ENCODE peak calls at places on chromosomes 7 and 10, in nine cellular contexts. One of them, this sample, is unnamed.

GRCh38 chr7:6160191-6160623 is 112.2 kb downstream of the CYTH3 start:
- DNase-seq in transverse colon: peak; percentile 44
- DNase-seq in CD8-positive, alpha-beta memory T cell: no peak
- DNase-seq in right lobe of liver: no peak
- DNase-seq in tibial nerve: peak; percentile 59
- DNase-seq in brain microvascular endothelial cell: peak; percentile 39
- DNase-seq in uterus: peak; percentile 76
- DNase-seq in mucosa of descending colon: no peak
- DNase-seq in astrocyte: peak; percentile 27
- DNase-seq in this sample: peak; percentile 14

GRCh38 chr7:108650487-108650886 is 80.8 kb downstream of the DNAJB9 start:
- DNase-seq in astrocyte: peak; percentile 8
- DNase-seq in uterus: no peak
- DNase-seq in CD8-positive, alpha-beta memory T cell: no peak
- DNase-seq in transverse colon: no peak
- DNase-seq in mucosa of descending colon: no peak
- DNase-seq in right lobe of liver: no peak
- DNase-seq in tibial nerve: no peak
- DNase-seq in brain microvascular endothelial cell: peak; percentile 9
- DNase-seq in this sample: no peak

GRCh38 chr7:54897891-54898290 is 120.9 kb upstream of the EGFR start:
- DNase-seq in transverse colon: no peak
- DNase-seq in tibial nerve: no peak
- DNase-seq in brain microvascular endothelial cell: peak; percentile 31
- DNase-seq in mucosa of descending colon: no peak
- DNase-seq in CD8-positive, alpha-beta memory T cell: no peak
- DNase-seq in uterus: no peak
- DNase-seq in right lobe of liver: no peak
- DNase-seq in astrocyte: no peak
- DNase-seq in this sample: no peak

GRCh38 chr7:75629042-75629441 is 109.7 kb downstream of the HIP1 start:
- DNase-seq in astrocyte: no peak
- DNase-seq in brain microvascular endothelial cell: no peak
- DNase-seq in uterus: no peak
- DNase-seq in CD8-positive, alpha-beta memory T cell: no peak
- DNase-seq in right lobe of liver: no peak
- DNase-seq in transverse colon: no peak
- DNase-seq in tibial nerve: no peak
- DNase-seq in mucosa of descending colon: no peak
- DNase-seq in this sample: no peak

GRCh38 chr7:156000601-156001396 is 188.5 kb upstream of the SHH start:
- DNase-seq in transverse colon: no peak
- DNase-seq in astrocyte: peak; percentile 1
- DNase-seq in uterus: no peak
- DNase-seq in CD8-positive, alpha-beta memory T cell: no peak
- DNase-seq in mucosa of descending colon: no peak
- DNase-seq in brain microvascular endothelial cell: no peak
- DNase-seq in tibial nerve: no peak
- DNase-seq in right lobe of liver: no peak
- DNase-seq in this sample: no peak

GRCh38 chr7:6649241-6649961 is 12.3 kb downstream of the ZNF316 start:
- DNase-seq in tibial nerve: no peak
- DNase-seq in CD8-positive, alpha-beta memory T cell: no peak
- DNase-seq in uterus: no peak
- DNase-seq in brain microvascular endothelial cell: no peak
- DNase-seq in astrocyte: no peak
- DNase-seq in right lobe of liver: no peak
- DNase-seq in mucosa of descending colon: peak; percentile 9
- DNase-seq in transverse colon: no peak
- DNase-seq in this sample: no peak

GRCh38 chr10:114458955-114459354 is 54.7 kb upstream of the AFAP1L2 start:
- DNase-seq in right lobe of liver: no peak
- DNase-seq in uterus: no peak
- DNase-seq in tibial nerve: no peak
- DNase-seq in astrocyte: no peak
- DNase-seq in brain microvascular endothelial cell: peak; percentile 8
- DNase-seq in mucosa of descending colon: peak; percentile 61
- DNase-seq in CD8-positive, alpha-beta memory T cell: no peak
- DNase-seq in transverse colon: peak; percentile 50
- DNase-seq in this sample: no peak

GRCh38 chr10:35563266-35563891 is 41.8 kb upstream of the GJD4 start:
- DNase-seq in brain microvascular endothelial cell: peak; percentile 35
- DNase-seq in right lobe of liver: peak; percentile 68
- DNase-seq in transverse colon: peak; percentile 60
- DNase-seq in CD8-positive, alpha-beta memory T cell: no peak
- DNase-seq in tibial nerve: no peak
- DNase-seq in mucosa of descending colon: peak; percentile 55
- DNase-seq in astrocyte: peak; percentile 49
- DNase-seq in uterus: peak; percentile 61
- DNase-seq in this sample: peak; percentile 30

GRCh38 chr7:116897661-116898060 is 35.3 kb downstream of the CAPZA2 start:
- DNase-seq in CD8-positive, alpha-beta memory T cell: no peak
- DNase-seq in astrocyte: peak; percentile 62
- DNase-seq in mucosa of descending colon: no peak
- DNase-seq in uterus: no peak
- DNase-seq in right lobe of liver: no peak
- DNase-seq in brain microvascular endothelial cell: no peak
- DNase-seq in tibial nerve: no peak
- DNase-seq in transverse colon: no peak
- DNase-seq in this sample: no peak

GRCh38 chr7:19663816-19664531 is 44.9 kb downstream of the POLR1F start:
- DNase-seq in tibial nerve: no peak
- DNase-seq in CD8-positive, alpha-beta memory T cell: no peak
- DNase-seq in right lobe of liver: no peak
- DNase-seq in mucosa of descending colon: no peak
- DNase-seq in astrocyte: no peak
- DNase-seq in uterus: no peak
- DNase-seq in transverse colon: no peak
- DNase-seq in brain microvascular endothelial cell: no peak
- DNase-seq in this sample: no peak

DNA sequence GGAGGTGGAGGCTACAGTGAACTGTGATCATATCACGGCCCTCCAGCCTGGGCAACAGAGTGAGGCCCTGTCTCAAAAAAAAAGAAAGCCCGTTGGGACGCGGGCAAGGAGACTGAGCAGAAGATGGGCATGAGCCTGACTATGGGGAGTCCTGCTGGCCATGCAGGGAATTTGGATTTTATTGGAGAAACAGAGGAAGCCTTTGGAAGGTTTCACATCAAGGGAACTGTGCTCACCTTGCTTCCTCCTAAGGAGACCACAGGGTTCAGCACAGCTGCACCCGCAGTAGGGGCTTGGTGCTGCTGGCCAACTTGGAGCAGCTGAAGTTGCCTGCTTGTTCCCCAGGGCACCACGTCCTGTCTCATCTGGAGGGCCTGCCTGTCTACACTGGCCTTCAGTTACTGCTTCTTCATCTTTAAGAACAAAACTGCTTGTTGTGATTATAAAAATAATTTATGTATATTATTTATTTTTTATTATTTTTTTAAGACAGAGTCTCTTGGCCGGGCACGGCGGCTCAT is 1.5 kb downstream of the IQCE start:
- DNase-seq in tibial nerve: no peak
- DNase-seq in mucosa of descending colon: no peak
- DNase-seq in right lobe of liver: no peak
- DNase-seq in CD8-positive, alpha-beta memory T cell: no peak
- DNase-seq in uterus: no peak
- DNase-seq in astrocyte: no peak
- DNase-seq in brain microvascular endothelial cell: no peak
- DNase-seq in transverse colon: no peak
- DNase-seq in this sample: no peak
- H3K4me3 ChIP-seq in tibial nerve: no peak overlapping the region
- H3K4me3 ChIP-seq in mucosa of descending colon: no peak overlapping the region
- H3K4me3 ChIP-seq in right lobe of liver: no peak overlapping the region
- H3K4me3 ChIP-seq in CD8-positive, alpha-beta memory T cell: no peak overlapping the region
- H3K4me3 ChIP-seq in uterus: peak overlapping the region; percentile 74
- H3K4me3 ChIP-seq in astrocyte: peak overlapping the region; percentile 70
- H3K4me3 ChIP-seq in brain microvascular endothelial cell: no peak overlapping the region
- H3K4me3 ChIP-seq in transverse colon: peak overlapping the region; percentile 100
- H3K4me3 ChIP-seq in this sample: peak overlapping the region; percentile 80

GRCh38 chr10:18178862-18179483 is 38.7 kb downstream of the CACNB2 start:
- DNase-seq in CD8-positive, alpha-beta memory T cell: no peak
- DNase-seq in uterus: no peak
- DNase-seq in astrocyte: no peak
- DNase-seq in mucosa of descending colon: no peak
- DNase-seq in right lobe of liver: no peak
- DNase-seq in brain microvascular endothelial cell: no peak
- DNase-seq in transverse colon: no peak
- DNase-seq in tibial nerve: no peak
- DNase-seq in this sample: no peak
- H3K4me3 ChIP-seq in CD8-positive, alpha-beta memory T cell: no peak overlapping the region
- H3K4me3 ChIP-seq in uterus: no peak overlapping the region
- H3K4me3 ChIP-seq in astrocyte: no peak overlapping the region
- H3K4me3 ChIP-seq in mucosa of descending colon: no peak overlapping the region
- H3K4me3 ChIP-seq in right lobe of liver: no peak overlapping the region
- H3K4me3 ChIP-seq in brain microvascular endothelial cell: no peak overlapping the region
- H3K4me3 ChIP-seq in transverse colon: no peak overlapping the region
- H3K4me3 ChIP-seq in tibial nerve: no peak overlapping the region
- H3K4me3 ChIP-seq in this sample: no peak overlapping the region

DNA sequence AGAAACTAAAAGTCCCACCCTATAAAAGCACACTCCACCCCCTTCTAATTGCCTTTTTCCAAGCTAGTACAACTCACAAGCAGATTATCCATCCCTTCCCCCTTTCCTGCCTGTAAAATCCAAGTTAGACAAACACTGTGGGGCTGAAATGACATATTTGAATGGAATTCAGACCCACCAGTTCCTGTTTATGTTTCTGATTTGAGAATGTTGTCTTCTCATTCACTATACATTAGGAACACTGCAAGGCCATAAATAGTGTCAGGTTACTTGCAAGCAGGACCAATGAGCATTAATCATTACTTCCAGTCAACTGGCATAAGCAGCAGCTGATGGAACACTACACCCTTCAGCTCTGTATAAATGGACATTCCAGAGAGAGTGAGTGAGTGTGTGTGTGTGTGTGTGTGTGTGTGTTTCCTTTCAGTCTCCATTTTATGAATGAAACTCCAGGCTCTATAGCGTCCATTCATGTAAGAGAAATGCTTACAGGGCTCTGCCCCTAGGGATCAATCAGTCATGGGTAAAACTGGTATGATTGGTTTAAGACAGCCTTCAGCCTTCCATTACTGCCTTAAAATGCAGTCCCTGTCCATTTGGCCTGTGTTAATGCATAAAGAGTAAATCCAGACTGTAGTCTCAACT is 69.3 kb downstream of the ETV1 start:
- DNase-seq in transverse colon: peak; percentile 20
- DNase-seq in right lobe of liver: no peak
- DNase-seq in mucosa of descending colon: no peak
- DNase-seq in tibial nerve: no peak
- DNase-seq in uterus: no peak
- DNase-seq in brain microvascular endothelial cell: peak; percentile 100
- DNase-seq in astrocyte: peak; percentile 100
- DNase-seq in CD8-positive, alpha-beta memory T cell: no peak
- DNase-seq in this sample: peak; percentile 100
- H3K4me3 ChIP-seq in transverse colon: no peak overlapping the region
- H3K4me3 ChIP-seq in right lobe of liver: no peak overlapping the region
- H3K4me3 ChIP-seq in mucosa of descending colon: no peak overlapping the region
- H3K4me3 ChIP-seq in tibial nerve: no peak overlapping the region
- H3K4me3 ChIP-seq in uterus: no peak overlapping the region
- H3K4me3 ChIP-seq in brain microvascular endothelial cell: no peak overlapping the region
- H3K4me3 ChIP-seq in astrocyte: no peak overlapping the region
- H3K4me3 ChIP-seq in CD8-positive, alpha-beta memory T cell: no peak overlapping the region
- H3K4me3 ChIP-seq in this sample: no peak overlapping the region

DNA sequence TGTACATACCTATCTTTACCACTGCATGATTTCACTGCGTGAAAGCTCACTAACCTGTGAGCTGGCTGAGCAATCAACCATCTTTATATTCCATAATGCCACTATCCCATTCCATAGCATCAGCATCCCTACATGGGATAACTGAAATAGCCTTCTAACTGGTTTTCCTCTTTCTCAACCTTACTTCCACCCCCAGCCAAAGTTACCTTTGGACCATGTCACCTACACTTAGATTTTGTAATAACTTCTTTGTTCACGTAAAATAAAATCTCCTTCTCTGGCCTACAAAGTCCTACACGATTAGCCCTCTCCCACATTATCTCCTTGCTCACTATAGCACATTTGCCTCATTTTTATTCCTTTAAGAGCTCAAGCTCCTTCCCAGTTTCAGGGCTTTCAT is 2.5 kb downstream of the PSMA2 start:
- DNase-seq in astrocyte: no peak
- DNase-seq in mucosa of descending colon: no peak
- DNase-seq in CD8-positive, alpha-beta memory T cell: no peak
- DNase-seq in right lobe of liver: no peak
- DNase-seq in uterus: no peak
- DNase-seq in brain microvascular endothelial cell: no peak
- DNase-seq in transverse colon: no peak
- DNase-seq in tibial nerve: no peak
- DNase-seq in this sample: no peak
- H3K4me3 ChIP-seq in astrocyte: no peak overlapping the region
- H3K4me3 ChIP-seq in mucosa of descending colon: no peak overlapping the region
- H3K4me3 ChIP-seq in CD8-positive, alpha-beta memory T cell: no peak overlapping the region
- H3K4me3 ChIP-seq in right lobe of liver: no peak overlapping the region
- H3K4me3 ChIP-seq in uterus: no peak overlapping the region
- H3K4me3 ChIP-seq in brain microvascular endothelial cell: no peak overlapping the region
- H3K4me3 ChIP-seq in transverse colon: no peak overlapping the region
- H3K4me3 ChIP-seq in tibial nerve: no peak overlapping the region
- H3K4me3 ChIP-seq in this sample: no peak overlapping the region

GRCh38 chr10:50601974-50602373 is 21.8 kb downstream of the SGMS1 start:
- DNase-seq in brain microvascular endothelial cell: no peak
- DNase-seq in transverse colon: no peak
- DNase-seq in mucosa of descending colon: no peak
- DNase-seq in uterus: no peak
- DNase-seq in right lobe of liver: no peak
- DNase-seq in CD8-positive, alpha-beta memory T cell: no peak
- DNase-seq in tibial nerve: no peak
- DNase-seq in astrocyte: no peak
- DNase-seq in this sample: no peak

GRCh38 chr10:50604823-50605222 is 18.9 kb downstream of the SGMS1 start:
- DNase-seq in CD8-positive, alpha-beta memory T cell: no peak
- DNase-seq in tibial nerve: no peak
- DNase-seq in uterus: no peak
- DNase-seq in mucosa of descending colon: no peak
- DNase-seq in astrocyte: peak; percentile 39
- DNase-seq in brain microvascular endothelial cell: no peak
- DNase-seq in right lobe of liver: no peak
- DNase-seq in transverse colon: no peak
- DNase-seq in this sample: no peak

GRCh38 chr10:50603151-50603850 is 20.5 kb downstream of the SGMS1 start:
- DNase-seq in mucosa of descending colon: no peak
- DNase-seq in CD8-positive, alpha-beta memory T cell: no peak
- DNase-seq in uterus: no peak
- DNase-seq in tibial nerve: no peak
- DNase-seq in astrocyte: no peak
- DNase-seq in transverse colon: no peak
- DNase-seq in brain microvascular endothelial cell: no peak
- DNase-seq in right lobe of liver: no peak
- DNase-seq in this sample: no peak

GRCh38 chr10:50605280-50606270 is 18.2 kb downstream of the SGMS1 start:
- DNase-seq in transverse colon: peak; percentile 45
- DNase-seq in brain microvascular endothelial cell: peak; percentile 92
- DNase-seq in uterus: peak; percentile 61
- DNase-seq in tibial nerve: no peak
- DNase-seq in right lobe of liver: peak; percentile 55
- DNase-seq in astrocyte: peak; percentile 100
- DNase-seq in mucosa of descending colon: no peak
- DNase-seq in CD8-positive, alpha-beta memory T cell: no peak
- DNase-seq in this sample: peak; percentile 91

GRCh38 chr10:50604049-50604640 is 19.6 kb downstream of the SGMS1 start:
- DNase-seq in CD8-positive, alpha-beta memory T cell: no peak
- DNase-seq in uterus: no peak
- DNase-seq in astrocyte: no peak
- DNase-seq in tibial nerve: no peak
- DNase-seq in transverse colon: no peak
- DNase-seq in mucosa of descending colon: no peak
- DNase-seq in right lobe of liver: no peak
- DNase-seq in brain microvascular endothelial cell: no peak
- DNase-seq in this sample: no peak
- H3K4me3 ChIP-seq in CD8-positive, alpha-beta memory T cell: no peak overlapping the region
- H3K4me3 ChIP-seq in uterus: no peak overlapping the region
- H3K4me3 ChIP-seq in astrocyte: no peak overlapping the region
- H3K4me3 ChIP-seq in tibial nerve: no peak overlapping the region
- H3K4me3 ChIP-seq in transverse colon: no peak overlapping the region
- H3K4me3 ChIP-seq in mucosa of descending colon: no peak overlapping the region
- H3K4me3 ChIP-seq in right lobe of liver: no peak overlapping the region
- H3K4me3 ChIP-seq in brain microvascular endothelial cell: no peak overlapping the region
- H3K4me3 ChIP-seq in this sample: no peak overlapping the region

This sample was measured in retinal pigment epithelial cell.